ENCODE peak calls at places on chromosomes 7 and 10, in ten cellular contexts. One of them, this sample, is unnamed.

GRCh38 chr7:50660040-50660829 is 95.0 kb upstream of the DDC start:
- DNase-seq in esophagus muscularis mucosa: no peak
- DNase-seq in A549: no peak
- DNase-seq in ovary: no peak
- DNase-seq in tibial nerve: no peak
- DNase-seq in K562: no peak
- DNase-seq in H1: peak; percentile 35
- DNase-seq in upper lobe of left lung: peak; percentile 68
- DNase-seq in transverse colon: peak; percentile 44
- DNase-seq in stomach: no peak
- DNase-seq in this sample: no peak

GRCh38 chr10:106566871-106567270 is 597.6 kb downstream of the SORCS1 start:
- DNase-seq in esophagus muscularis mucosa: no peak
- DNase-seq in A549: no peak
- DNase-seq in ovary: no peak
- DNase-seq in tibial nerve: no peak
- DNase-seq in K562: no peak
- DNase-seq in H1: no peak
- DNase-seq in upper lobe of left lung: no peak
- DNase-seq in transverse colon: no peak
- DNase-seq in stomach: no peak
- DNase-seq in this sample: no peak

GRCh38 chr7:142383826-142384507 is 126.1 kb upstream of the PRSS58 start:
- DNase-seq in esophagus muscularis mucosa: no peak
- DNase-seq in A549: no peak
- DNase-seq in ovary: no peak
- DNase-seq in tibial nerve: no peak
- DNase-seq in K562: no peak
- DNase-seq in H1: no peak
- DNase-seq in upper lobe of left lung: no peak
- DNase-seq in transverse colon: no peak
- DNase-seq in stomach: no peak
- DNase-seq in this sample: no peak

GRCh38 chr7:50817561-50817960 is 34.9 kb upstream of the GRB10 start:
- DNase-seq in esophagus muscularis mucosa: no peak
- DNase-seq in A549: no peak
- DNase-seq in ovary: no peak
- DNase-seq in tibial nerve: no peak
- DNase-seq in K562: no peak
- DNase-seq in H1: no peak
- DNase-seq in upper lobe of left lung: no peak
- DNase-seq in transverse colon: no peak
- DNase-seq in stomach: no peak
- DNase-seq in this sample: no peak

GRCh38 chr7:44891372-44891771 is 6.0 kb upstream of the PURB start:
- DNase-seq in esophagus muscularis mucosa: no peak
- DNase-seq in A549: no peak
- DNase-seq in ovary: no peak
- DNase-seq in tibial nerve: no peak
- DNase-seq in K562: no peak
- DNase-seq in H1: no peak
- DNase-seq in upper lobe of left lung: no peak
- DNase-seq in transverse colon: no peak
- DNase-seq in stomach: no peak
- DNase-seq in this sample: no peak

GRCh38 chr10:129483427-129484010 is 16.5 kb downstream of the MGMT start:
- DNase-seq in esophagus muscularis mucosa: no peak
- DNase-seq in A549: peak; percentile 14
- DNase-seq in ovary: no peak
- DNase-seq in tibial nerve: no peak
- DNase-seq in K562: no peak
- DNase-seq in H1: no peak
- DNase-seq in upper lobe of left lung: no peak
- DNase-seq in transverse colon: no peak
- DNase-seq in stomach: no peak
- DNase-seq in this sample: no peak

GRCh38 chr7:149723795-149724495 is 49.4 kb downstream of the ZNF467 start:
- DNase-seq in esophagus muscularis mucosa: no peak
- DNase-seq in A549: no peak
- DNase-seq in ovary: no peak
- DNase-seq in tibial nerve: no peak
- DNase-seq in K562: no peak
- DNase-seq in H1: no peak
- DNase-seq in upper lobe of left lung: peak; percentile 7
- DNase-seq in transverse colon: no peak
- DNase-seq in stomach: no peak
- DNase-seq in this sample: peak; percentile 34

GRCh38 chr10:71613303-71613777 is 106.2 kb downstream of the C10orf105 start:
- DNase-seq in esophagus muscularis mucosa: no peak
- DNase-seq in A549: no peak
- DNase-seq in ovary: no peak
- DNase-seq in tibial nerve: no peak
- DNase-seq in K562: peak; percentile 49
- DNase-seq in H1: no peak
- DNase-seq in upper lobe of left lung: peak; percentile 65
- DNase-seq in transverse colon: peak; percentile 68
- DNase-seq in stomach: peak; percentile 38
- DNase-seq in this sample: no peak

GRCh38 chr7:139811106-139811505 is 18.0 kb upstream of the TBXAS1 start:
- DNase-seq in esophagus muscularis mucosa: no peak
- DNase-seq in A549: no peak
- DNase-seq in ovary: no peak
- DNase-seq in tibial nerve: no peak
- DNase-seq in K562: no peak
- DNase-seq in H1: no peak
- DNase-seq in upper lobe of left lung: no peak
- DNase-seq in transverse colon: no peak
- DNase-seq in stomach: no peak
- DNase-seq in this sample: no peak

GRCh38 chr10:50326757-50327701 is 75.7 kb upstream of the ASAH2 start:
- DNase-seq in esophagus muscularis mucosa: no peak
- DNase-seq in A549: peak; percentile 24
- DNase-seq in ovary: no peak
- DNase-seq in tibial nerve: no peak
- DNase-seq in K562: peak; percentile 91
- DNase-seq in H1: no peak
- DNase-seq in upper lobe of left lung: no peak
- DNase-seq in transverse colon: no peak
- DNase-seq in stomach: no peak
- DNase-seq in this sample: no peak

GRCh38 chr7:97179454-97180104 is 62.1 kb downstream of the SDHAF3 start:
- DNase-seq in esophagus muscularis mucosa: no peak
- DNase-seq in A549: peak; percentile 66
- DNase-seq in ovary: peak; percentile 11
- DNase-seq in tibial nerve: no peak
- DNase-seq in K562: peak; percentile 71
- DNase-seq in H1: no peak
- DNase-seq in upper lobe of left lung: no peak
- DNase-seq in transverse colon: peak; percentile 23
- DNase-seq in stomach: peak; percentile 42
- DNase-seq in this sample: no peak

GRCh38 chr10:42979730-42980467 is 97.0 kb upstream of the RET start:
- DNase-seq in esophagus muscularis mucosa: no peak
- DNase-seq in A549: no peak
- DNase-seq in ovary: no peak
- DNase-seq in tibial nerve: no peak
- DNase-seq in K562: no peak
- DNase-seq in H1: no peak
- DNase-seq in upper lobe of left lung: peak; percentile 12
- DNase-seq in transverse colon: no peak
- DNase-seq in stomach: peak; percentile 16
- DNase-seq in this sample: peak; percentile 58

GRCh38 chr7:42714361-42714760 is 197.5 kb downstream of the C7orf25 start:
- DNase-seq in esophagus muscularis mucosa: peak; percentile 53
- DNase-seq in A549: no peak
- DNase-seq in ovary: no peak
- DNase-seq in tibial nerve: no peak
- DNase-seq in K562: no peak
- DNase-seq in H1: no peak
- DNase-seq in upper lobe of left lung: no peak
- DNase-seq in transverse colon: no peak
- DNase-seq in stomach: no peak
- DNase-seq in this sample: no peak

GRCh38 chr10:126476256-126476655 is 88.0 kb upstream of the ADAM12 start:
- DNase-seq in esophagus muscularis mucosa: peak; percentile 57
- DNase-seq in A549: no peak
- DNase-seq in ovary: no peak
- DNase-seq in tibial nerve: no peak
- DNase-seq in K562: no peak
- DNase-seq in H1: peak; percentile 47
- DNase-seq in upper lobe of left lung: no peak
- DNase-seq in transverse colon: no peak
- DNase-seq in stomach: no peak
- DNase-seq in this sample: no peak

GRCh38 chr7:130419652-130420051 is 21.2 kb downstream of the CEP41 start:
- DNase-seq in esophagus muscularis mucosa: no peak
- DNase-seq in A549: no peak
- DNase-seq in ovary: no peak
- DNase-seq in tibial nerve: no peak
- DNase-seq in K562: no peak
- DNase-seq in H1: no peak
- DNase-seq in upper lobe of left lung: no peak
- DNase-seq in transverse colon: no peak
- DNase-seq in stomach: no peak
- DNase-seq in this sample: no peak
- TF ChIP-seq EP300 in esophagus muscularis mucosa: no peak
- TF ChIP-seq EP300 in A549: no peak
- TF ChIP-seq EP300 in ovary: no peak
- TF ChIP-seq EP300 in tibial nerve: no peak
- TF ChIP-seq EP300 in K562: no peak
- TF ChIP-seq EP300 in H1: no peak
- TF ChIP-seq EP300 in upper lobe of left lung: no peak
- TF ChIP-seq EP300 in transverse colon: no peak
- TF ChIP-seq EP300 in stomach: no peak
- TF ChIP-seq EP300 in this sample: no peak

GRCh38 chr10:7054915-7055314 is 355.9 kb downstream of the SFMBT2 start:
- DNase-seq in esophagus muscularis mucosa: no peak
- DNase-seq in A549: peak; percentile 67
- DNase-seq in ovary: no peak
- DNase-seq in tibial nerve: no peak
- DNase-seq in K562: peak; percentile 59
- DNase-seq in H1: no peak
- DNase-seq in upper lobe of left lung: no peak
- DNase-seq in transverse colon: no peak
- DNase-seq in stomach: no peak
- DNase-seq in this sample: no peak
- TF ChIP-seq POLR2A in esophagus muscularis mucosa: no peak
- TF ChIP-seq POLR2A in A549: no peak
- TF ChIP-seq POLR2A in ovary: no peak
- TF ChIP-seq POLR2A in tibial nerve: no peak
- TF ChIP-seq POLR2A in K562: no peak
- TF ChIP-seq POLR2A in H1: no peak
- TF ChIP-seq POLR2A in upper lobe of left lung: no peak
- TF ChIP-seq POLR2A in transverse colon: no peak
- TF ChIP-seq POLR2A in stomach: no peak
- TF ChIP-seq POLR2A in this sample: no peak

GRCh38 chr10:93261089-93261488 is 187.4 kb downstream of the CYP26A1 start:
- DNase-seq in esophagus muscularis mucosa: no peak
- DNase-seq in A549: no peak
- DNase-seq in ovary: no peak
- DNase-seq in tibial nerve: no peak
- DNase-seq in K562: no peak
- DNase-seq in H1: no peak
- DNase-seq in upper lobe of left lung: no peak
- DNase-seq in transverse colon: no peak
- DNase-seq in stomach: no peak
- DNase-seq in this sample: no peak

GRCh38 chr10:93267521-93267920 is 193.8 kb downstream of the CYP26A1 start:
- DNase-seq in esophagus muscularis mucosa: no peak
- DNase-seq in A549: no peak
- DNase-seq in ovary: no peak
- DNase-seq in tibial nerve: no peak
- DNase-seq in K562: no peak
- DNase-seq in H1: no peak
- DNase-seq in upper lobe of left lung: no peak
- DNase-seq in transverse colon: no peak
- DNase-seq in stomach: no peak
- DNase-seq in this sample: no peak

GRCh38 chr10:93266858-93267257 is 193.2 kb downstream of the CYP26A1 start:
- DNase-seq in esophagus muscularis mucosa: no peak
- DNase-seq in A549: no peak
- DNase-seq in ovary: no peak
- DNase-seq in tibial nerve: no peak
- DNase-seq in K562: no peak
- DNase-seq in H1: no peak
- DNase-seq in upper lobe of left lung: no peak
- DNase-seq in transverse colon: no peak
- DNase-seq in stomach: no peak
- DNase-seq in this sample: no peak

GRCh38 chr10:93259126-93259525 is 185.4 kb downstream of the CYP26A1 start:
- DNase-seq in esophagus muscularis mucosa: no peak
- DNase-seq in A549: no peak
- DNase-seq in ovary: no peak
- DNase-seq in tibial nerve: no peak
- DNase-seq in K562: no peak
- DNase-seq in H1: no peak
- DNase-seq in upper lobe of left lung: no peak
- DNase-seq in transverse colon: no peak
- DNase-seq in stomach: no peak
- DNase-seq in this sample: no peak

GRCh38 chr10:93261961-93262610 is 188.4 kb downstream of the CYP26A1 start:
- DNase-seq in esophagus muscularis mucosa: no peak
- DNase-seq in A549: no peak
- DNase-seq in ovary: no peak
- DNase-seq in tibial nerve: no peak
- DNase-seq in K562: no peak
- DNase-seq in H1: no peak
- DNase-seq in upper lobe of left lung: no peak
- DNase-seq in transverse colon: no peak
- DNase-seq in stomach: no peak
- DNase-seq in this sample: no peak
- TF ChIP-seq EP300 in esophagus muscularis mucosa: no peak
- TF ChIP-seq EP300 in A549: no peak
- TF ChIP-seq EP300 in ovary: no peak
- TF ChIP-seq EP300 in tibial nerve: no peak
- TF ChIP-seq EP300 in K562: no peak
- TF ChIP-seq EP300 in H1: no peak
- TF ChIP-seq EP300 in upper lobe of left lung: no peak
- TF ChIP-seq EP300 in transverse colon: no peak
- TF ChIP-seq EP300 in stomach: no peak
- TF ChIP-seq EP300 in this sample: no peak

DNA sequence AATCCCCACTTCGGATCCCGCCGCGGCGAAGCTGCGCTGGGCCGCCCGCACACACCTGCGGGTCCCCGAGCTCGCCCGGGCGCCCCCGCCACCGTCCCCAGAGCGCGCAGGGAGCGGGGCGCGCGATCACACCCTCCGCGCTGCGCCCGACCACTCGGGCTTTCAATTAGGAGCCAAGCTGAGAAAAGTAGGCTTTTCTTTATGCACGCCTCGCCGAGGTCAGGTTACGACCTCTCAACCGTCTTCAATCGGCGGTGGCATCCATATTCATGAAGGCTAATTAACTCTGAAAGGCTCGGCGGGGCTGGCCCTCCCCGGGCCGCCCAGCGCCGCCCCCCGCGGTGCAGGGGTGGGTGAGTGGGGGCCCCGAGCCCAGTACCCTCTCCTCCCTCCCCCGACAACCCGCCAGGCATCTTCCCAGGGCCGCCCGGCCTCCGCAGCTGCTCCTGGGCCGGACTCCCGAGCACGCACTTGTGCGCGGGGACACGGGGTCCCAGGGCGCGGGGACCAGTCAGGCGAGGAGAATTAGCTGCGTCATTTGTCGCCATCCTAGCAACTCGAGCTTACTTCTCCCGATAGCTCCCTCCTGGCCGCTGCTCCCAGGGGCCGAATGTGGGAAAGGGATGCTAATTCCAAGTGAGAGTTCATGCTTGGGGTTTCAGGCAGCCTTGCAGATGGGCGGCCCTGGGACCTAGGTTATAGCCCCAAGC is 155.5 kb upstream of the LYZL2 start:
- DNase-seq in esophagus muscularis mucosa: peak; percentile 95
- DNase-seq in A549: no peak
- DNase-seq in ovary: peak; percentile 62
- DNase-seq in tibial nerve: peak; percentile 60
- DNase-seq in K562: no peak
- DNase-seq in H1: peak; percentile 85
- DNase-seq in upper lobe of left lung: peak; percentile 87
- DNase-seq in transverse colon: peak; percentile 68
- DNase-seq in stomach: peak; percentile 68
- DNase-seq in this sample: peak; percentile 94
- TF ChIP-seq POLR2A in esophagus muscularis mucosa: peak; percentile 55
- TF ChIP-seq POLR2A in A549: no peak
- TF ChIP-seq POLR2A in ovary: no peak
- TF ChIP-seq POLR2A in tibial nerve: no peak
- TF ChIP-seq POLR2A in K562: no peak
- TF ChIP-seq POLR2A in H1: peak; percentile 72
- TF ChIP-seq POLR2A in upper lobe of left lung: no peak
- TF ChIP-seq POLR2A in transverse colon: peak; percentile 56
- TF ChIP-seq POLR2A in stomach: no peak
- TF ChIP-seq POLR2A in this sample: peak; percentile 84